ENCODE peak calls at places on chromosome X, in four cellular contexts. E is IMR-90, Z is K562, Q is GM12878. D is an unnamed sample.

GRCh38 chrX:4315891-4316290 is 602.4 kb upstream of the PRKX start:
- DNase-seq in E (no peak), Z (no peak), Q (no peak), D (no peak)

GRCh38 chrX:21725498-21725897 is 32.4 kb downstream of the SMPX start:
- DNase-seq in E (peak), Z (no peak), Q (no peak), D (no peak)

GRCh38 chrX:69025802-69026301 is 139.4 kb downstream of the PJA1 start:
- DNase-seq in E (peak), Z (no peak), Q (no peak), D (no peak)

GRCh38 chrX:47687249-47687648 is 28.3 kb upstream of the UXT start:
- DNase-seq in E (no peak), Z (no peak), Q (no peak), D (no peak)

GRCh38 chrX:34404386-34405070 is 252.6 kb downstream of the TMEM47 start:
- DNase-seq in E (no peak), Z (no peak), Q (no peak), D (no peak)

GRCh38 chrX:111360839-111361238 is 51.2 kb downstream of the DCX start:
- DNase-seq in E (no peak), Z (no peak), Q (no peak), D (no peak)

GRCh38 chrX:28920554-28920953 is 333.3 kb downstream of the IL1RAPL1 start:
- DNase-seq in E (peak), Z (no peak), Q (no peak), D (peak)

GRCh38 chrX:133988010-133988409 is 2.6 kb upstream of the GPC3 start:
- DNase-seq in E (no peak), Z (no peak), Q (no peak), D (no peak)

GRCh38 chrX:133294126-133294525 is 76.0 kb upstream of the TFDP3 start:
- DNase-seq in E (no peak), Z (no peak), Q (no peak), D (no peak)

GRCh38 chrX:1185556-1185955 is 26.9 kb downstream of the CRLF2 start:
- DNase-seq in E (no peak), Z (no peak), Q (no peak), D (no peak)

GRCh38 chrX:125436855-125437254 is 117.2 kb downstream of the TEX13C start:
- DNase-seq in E (no peak), Z (peak), Q (no peak), D (no peak)

GRCh38 chrX:111519215-111519614 is 7.8 kb downstream of the SERTM2 start:
- DNase-seq in E (peak), Z (no peak), Q (no peak), D (no peak)

GRCh38 chrX:95427389-95427788 is 1257.3 kb upstream of the DIAPH2 start:
- DNase-seq in E (no peak), Z (no peak), Q (no peak), D (no peak)

GRCh38 chrX:13001961-13002671 is 27.2 kb downstream of the TMSB4X start:
- DNase-seq in E (peak), Z (no peak), Q (no peak), D (no peak)

GRCh38 chrX:71814123-71814912 is 51.2 kb downstream of the CXorf49B start:
- DNase-seq in E (no peak), Z (no peak), Q (no peak), D (no peak)

GRCh38 chrX:39814391-39814790 is 283.4 kb downstream of the BCOR start:
- DNase-seq in E (peak), Z (peak), Q (no peak), D (peak)

GRCh38 chrX:40088803-40089540 is 8.8 kb downstream of the BCOR start:
- DNase-seq in E (no peak), Z (no peak), Q (no peak), D (no peak)

GRCh38 chrX:63652086-63652775 is 132.8 kb downstream of the ARHGEF9 start:
- DNase-seq in E (peak), Z (no peak), Q (no peak), D (no peak)

GRCh38 chrX:39848243-39848642 is 249.5 kb downstream of the BCOR start:
- DNase-seq in E (peak), Z (peak), Q (no peak), D (peak)

GRCh38 chrX:421646-422325 is 35.1 kb upstream of the PPP2R3B start:
- DNase-seq in E (no peak), Z (no peak), Q (no peak), D (no peak)

DNA sequence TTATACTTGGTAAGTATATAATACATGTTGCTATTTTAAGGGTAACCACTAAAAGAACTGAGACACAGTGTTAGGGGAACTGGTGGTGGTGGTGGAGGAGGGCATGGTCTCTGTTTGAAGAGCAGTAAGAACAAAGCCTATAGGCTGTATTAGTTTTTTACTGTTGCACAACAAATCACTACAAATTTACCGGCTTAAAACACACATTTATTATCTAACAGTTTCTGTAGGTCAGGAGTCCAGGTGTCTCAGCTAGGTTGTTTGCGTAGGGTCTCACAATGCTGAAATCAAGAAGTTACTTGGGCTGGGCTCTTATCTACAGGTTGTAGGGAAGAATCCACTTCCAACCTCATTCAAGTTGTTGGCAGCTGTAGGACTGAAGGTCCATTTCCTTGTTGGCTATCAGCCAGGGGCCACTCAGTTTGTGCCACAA is 52.6 kb downstream of the CASK start:
- DNase-seq in E (no peak), Z (no peak), Q (no peak), D (no peak)
- TF ChIP-seq FOS in E (no peak), Z (no peak), Q (no peak), D (no peak)

DNA sequence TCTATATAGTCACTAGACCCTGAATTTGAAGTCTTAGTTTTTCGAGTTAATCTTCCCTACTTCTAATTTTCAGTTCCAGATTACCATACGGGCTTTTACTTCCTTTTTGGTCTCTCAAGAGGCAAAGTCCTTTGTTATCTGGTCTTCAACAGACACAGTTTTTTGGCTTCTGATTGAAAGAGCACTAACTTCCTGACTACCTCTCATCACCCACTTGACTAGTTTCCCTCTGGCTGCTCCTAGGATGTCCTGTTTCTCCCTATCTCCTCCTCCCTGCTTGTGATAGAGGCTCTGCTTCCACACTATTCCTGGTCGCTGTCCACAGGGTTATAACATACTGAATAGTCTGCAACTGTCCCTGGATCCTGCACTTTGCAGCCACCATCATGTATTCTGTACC is 16.7 kb upstream of the WDR44 start:
- DNase-seq in E (no peak), Z (peak), Q (no peak), D (no peak)
- TF ChIP-seq FOS in E (no peak), Z (no peak), Q (no peak), D (no peak)

DNA sequence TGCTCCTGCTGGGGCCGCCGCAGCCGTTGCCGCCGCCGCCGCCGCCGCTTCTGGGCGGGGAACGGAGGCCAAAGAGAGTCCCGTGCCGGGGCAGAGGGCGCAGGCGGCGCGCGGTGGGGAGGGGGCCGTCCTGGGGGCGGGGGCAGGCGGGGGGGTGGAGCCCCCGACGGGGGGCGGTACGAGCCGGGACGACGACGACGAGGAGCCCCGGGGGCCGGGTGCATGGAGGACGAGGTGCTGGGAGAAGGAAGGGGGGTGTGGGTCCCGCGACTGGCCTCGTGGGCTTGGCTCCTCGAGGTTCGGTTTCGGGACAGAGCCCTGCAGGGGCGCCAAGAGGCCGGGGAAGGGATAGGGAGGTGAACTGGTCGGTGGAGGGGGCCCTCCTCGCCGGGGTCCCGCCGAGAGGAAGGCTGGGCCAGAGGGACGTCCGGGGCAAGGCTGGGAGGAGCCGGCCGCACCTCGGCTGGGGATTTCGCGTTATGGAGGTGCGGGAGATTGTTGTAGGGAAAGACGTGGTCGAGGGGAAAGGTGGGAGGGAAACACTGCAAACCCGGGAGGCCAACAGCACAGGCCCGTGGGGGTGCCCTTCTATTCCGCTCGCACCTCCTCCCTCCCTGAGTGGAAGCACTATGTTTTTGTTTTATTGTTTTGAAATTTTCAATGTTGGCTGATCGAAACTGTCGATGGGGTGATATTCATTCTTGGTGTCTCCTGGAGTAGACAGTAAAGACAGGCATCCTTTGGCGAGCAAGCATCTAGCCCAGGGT is 1.9 kb downstream of the BCORL1 start:
- DNase-seq in E (no peak), Z (peak), Q (no peak), D (no peak)
- TF ChIP-seq FOS in E (no peak), Z (no peak), Q (no peak), D (no peak)

GRCh38 chrX:115344885-115345653 is 55.6 kb downstream of the LUZP4 start:
- DNase-seq in E (peak), Z (no peak), Q (no peak), D (peak)
- TF ChIP-seq FOS in E (peak), Z (no peak), Q (no peak), D (no peak)

GRCh38 chrX:76987381-76987780 is 459.8 kb upstream of the FGF16 start:
- DNase-seq in E (no peak), Z (no peak), Q (no peak), D (no peak)
- TF ChIP-seq FOS in E (no peak), Z (no peak), Q (no peak), D (no peak)

GRCh38 chrX:25295466-25295865 is 279.7 kb upstream of the ARX start:
- DNase-seq in E (no peak), Z (no peak), Q (no peak), D (no peak)

GRCh38 chrX:25296850-25297249 is 281.1 kb upstream of the ARX start:
- DNase-seq in E (no peak), Z (no peak), Q (no peak), D (no peak)

GRCh38 chrX:25300994-25301393 is 285.2 kb upstream of the ARX start:
- DNase-seq in E (no peak), Z (no peak), Q (no peak), D (no peak)
- TF ChIP-seq FOS in E (no peak), Z (no peak), Q (no peak), D (no peak)

DNA sequence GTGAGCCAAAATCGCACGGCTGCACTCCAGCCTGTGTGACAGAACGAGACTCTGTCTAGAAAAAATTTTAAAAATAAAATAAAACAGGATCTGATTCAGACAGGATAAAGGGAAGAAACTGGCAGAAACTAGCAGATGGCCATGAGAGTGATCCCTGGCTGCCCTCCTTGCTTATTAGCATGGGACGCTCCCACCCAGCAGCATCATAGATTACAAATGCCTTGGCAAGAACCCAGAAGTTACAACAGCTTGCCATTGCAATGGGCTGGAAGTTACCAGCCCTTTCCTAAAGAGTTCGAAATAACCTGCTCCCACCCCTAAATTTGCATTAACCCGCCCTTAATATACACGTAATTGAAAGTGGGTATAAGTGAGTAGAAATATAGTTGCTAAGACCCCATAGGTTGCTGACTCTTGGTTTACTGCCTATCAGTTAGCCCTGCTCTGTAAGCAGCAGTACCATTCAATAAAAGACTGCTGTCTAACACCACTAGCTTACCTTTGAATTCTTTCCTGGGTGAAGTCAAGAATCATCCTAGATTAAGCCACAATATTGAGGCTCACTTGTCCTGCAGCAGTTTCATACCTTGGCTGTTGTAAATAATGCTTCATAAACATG is 9.1 kb upstream of the XAGE2 start:
- DNase-seq in E (no peak), Z (no peak), Q (no peak), D (no peak)
- TF ChIP-seq FOS in E (no peak), Z (no peak), Q (no peak), D (no peak)

GRCh38 chrX:118528089-118528753 is 32.6 kb downstream of the DOCK11 start:
- DNase-seq in E (no peak), Z (no peak), Q (peak), D (no peak)
- TF ChIP-seq FOS in E (no peak), Z (no peak), Q (no peak), D (no peak)

DNA sequence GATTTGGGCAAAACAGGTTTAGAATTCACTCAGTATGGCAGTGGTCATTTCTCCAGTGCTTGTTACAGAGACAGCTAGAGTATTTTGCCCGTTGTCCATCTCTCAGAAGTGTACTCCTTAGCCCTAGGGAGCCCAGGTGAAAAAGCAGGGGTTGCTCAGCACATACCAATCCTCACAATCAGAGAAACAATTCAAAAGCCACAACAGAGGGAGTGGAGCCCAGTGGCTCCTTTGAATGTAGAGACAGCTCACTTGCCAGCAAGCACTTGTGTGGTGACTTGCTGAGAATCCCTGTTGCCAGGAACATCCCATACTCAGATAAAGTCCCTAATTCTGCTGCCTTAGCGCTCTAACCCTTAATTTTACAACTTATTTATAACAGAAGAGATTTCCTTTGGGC is 1488.3 kb downstream of the RPA4 start:
- DNase-seq in E (no peak), Z (no peak), Q (no peak), D (no peak)
- TF ChIP-seq FOS in E (no peak), Z (no peak), Q (no peak), D (no peak)